ENCODE peak calls at places on chromosomes 6 and 20, in seven cellular contexts. One of them, this sample, is unnamed.

GRCh38 chr6:14664112-14664592 is 546.6 kb downstream of the CD83 start:
- DNase-seq in astrocyte: no peak
- DNase-seq in body of pancreas: no peak
- DNase-seq in PC-9: no peak
- DNase-seq in AG09309: no peak
- DNase-seq in HepG2: no peak
- DNase-seq in dorsolateral prefrontal cortex: no peak
- DNase-seq in this sample: no peak

GRCh38 chr20:33917813-33918525 is 75.7 kb upstream of the RALY start:
- DNase-seq in astrocyte: no peak
- DNase-seq in body of pancreas: no peak
- DNase-seq in PC-9: no peak
- DNase-seq in AG09309: no peak
- DNase-seq in HepG2: no peak
- DNase-seq in dorsolateral prefrontal cortex: no peak
- DNase-seq in this sample: no peak

GRCh38 chr20:32894711-32895355 is 36.1 kb downstream of the EFCAB8 start:
- DNase-seq in astrocyte: no peak
- DNase-seq in body of pancreas: no peak
- DNase-seq in PC-9: no peak
- DNase-seq in AG09309: no peak
- DNase-seq in HepG2: no peak
- DNase-seq in dorsolateral prefrontal cortex: no peak
- DNase-seq in this sample: no peak

GRCh38 chr6:10363911-10364310 is 51.0 kb downstream of the TFAP2A start:
- DNase-seq in astrocyte: no peak
- DNase-seq in body of pancreas: no peak
- DNase-seq in PC-9: no peak
- DNase-seq in AG09309: no peak
- DNase-seq in HepG2: no peak
- DNase-seq in dorsolateral prefrontal cortex: no peak
- DNase-seq in this sample: no peak

GRCh38 chr20:36235892-36236785 is at the start of gene AAR2:
- DNase-seq in astrocyte: peak
- DNase-seq in body of pancreas: peak
- DNase-seq in PC-9: peak
- DNase-seq in AG09309: no peak
- DNase-seq in HepG2: peak
- DNase-seq in dorsolateral prefrontal cortex: peak
- DNase-seq in this sample: peak

GRCh38 chr20:46558511-46558959 is 8.1 kb upstream of the OCSTAMP start:
- DNase-seq in astrocyte: peak
- DNase-seq in body of pancreas: no peak
- DNase-seq in PC-9: peak
- DNase-seq in AG09309: peak
- DNase-seq in HepG2: peak
- DNase-seq in dorsolateral prefrontal cortex: no peak
- DNase-seq in this sample: no peak

GRCh38 chr20:8094415-8094818 is 37.6 kb upstream of the PLCB1 start:
- DNase-seq in astrocyte: no peak
- DNase-seq in body of pancreas: peak
- DNase-seq in PC-9: no peak
- DNase-seq in AG09309: no peak
- DNase-seq in HepG2: no peak
- DNase-seq in dorsolateral prefrontal cortex: peak
- DNase-seq in this sample: peak

GRCh38 chr6:31529329-31530150 is 778 bp downstream of the MCCD1 start:
- DNase-seq in astrocyte: no peak
- DNase-seq in body of pancreas: no peak
- DNase-seq in PC-9: no peak
- DNase-seq in AG09309: no peak
- DNase-seq in HepG2: peak
- DNase-seq in dorsolateral prefrontal cortex: no peak
- DNase-seq in this sample: no peak

GRCh38 chr6:89368107-89368506 is 15.6 kb upstream of the UBE2J1 start:
- DNase-seq in astrocyte: no peak
- DNase-seq in body of pancreas: peak
- DNase-seq in PC-9: no peak
- DNase-seq in AG09309: no peak
- DNase-seq in HepG2: peak
- DNase-seq in dorsolateral prefrontal cortex: peak
- DNase-seq in this sample: no peak

GRCh38 chr6:97215157-97215769 is 67.8 kb downstream of the MMS22L start:
- DNase-seq in astrocyte: peak
- DNase-seq in body of pancreas: peak
- DNase-seq in PC-9: no peak
- DNase-seq in AG09309: peak
- DNase-seq in HepG2: peak
- DNase-seq in dorsolateral prefrontal cortex: peak
- DNase-seq in this sample: peak

GRCh38 chr6:106976270-106976669 is 1.7 kb upstream of the CD24 start:
- DNase-seq in astrocyte: no peak
- DNase-seq in body of pancreas: peak
- DNase-seq in PC-9: peak
- DNase-seq in AG09309: no peak
- DNase-seq in HepG2: no peak
- DNase-seq in dorsolateral prefrontal cortex: no peak
- DNase-seq in this sample: no peak

GRCh38 chr20:37543828-37544227 is 16.2 kb upstream of the BLCAP start:
- DNase-seq in astrocyte: no peak
- DNase-seq in body of pancreas: no peak
- DNase-seq in PC-9: peak
- DNase-seq in AG09309: no peak
- DNase-seq in HepG2: peak
- DNase-seq in dorsolateral prefrontal cortex: no peak
- DNase-seq in this sample: no peak

GRCh38 chr6:125363360-125364121 is 61.8 kb upstream of the HDDC2 start:
- DNase-seq in astrocyte: peak
- DNase-seq in body of pancreas: peak
- DNase-seq in PC-9: peak
- DNase-seq in AG09309: no peak
- DNase-seq in HepG2: peak
- DNase-seq in dorsolateral prefrontal cortex: no peak
- DNase-seq in this sample: no peak

GRCh38 chr6:169008641-169009040 is 245.0 kb downstream of the THBS2 start:
- DNase-seq in astrocyte: no peak
- DNase-seq in body of pancreas: no peak
- DNase-seq in PC-9: no peak
- DNase-seq in AG09309: no peak
- DNase-seq in HepG2: no peak
- DNase-seq in dorsolateral prefrontal cortex: no peak
- DNase-seq in this sample: no peak

GRCh38 chr6:11288065-11288464 is 55.6 kb upstream of the NEDD9 start:
- DNase-seq in astrocyte: no peak
- DNase-seq in body of pancreas: peak
- DNase-seq in PC-9: no peak
- DNase-seq in AG09309: no peak
- DNase-seq in HepG2: no peak
- DNase-seq in dorsolateral prefrontal cortex: no peak
- DNase-seq in this sample: peak

GRCh38 chr20:37439223-37439933 is 81.7 kb upstream of the NNAT start:
- DNase-seq in astrocyte: no peak
- DNase-seq in body of pancreas: no peak
- DNase-seq in PC-9: no peak
- DNase-seq in AG09309: no peak
- DNase-seq in HepG2: no peak
- DNase-seq in dorsolateral prefrontal cortex: no peak
- DNase-seq in this sample: no peak

GRCh38 chr20:3900187-3900604 is 11.0 kb downstream of the PANK2 start:
- DNase-seq in astrocyte: peak
- DNase-seq in body of pancreas: no peak
- DNase-seq in PC-9: no peak
- DNase-seq in AG09309: no peak
- DNase-seq in HepG2: no peak
- DNase-seq in dorsolateral prefrontal cortex: no peak
- DNase-seq in this sample: no peak

GRCh38 chr20:3896302-3896701 is 7.1 kb downstream of the PANK2 start:
- DNase-seq in astrocyte: no peak
- DNase-seq in body of pancreas: no peak
- DNase-seq in PC-9: no peak
- DNase-seq in AG09309: no peak
- DNase-seq in HepG2: no peak
- DNase-seq in dorsolateral prefrontal cortex: no peak
- DNase-seq in this sample: no peak

GRCh38 chr20:3894796-3895195 is 5.6 kb downstream of the PANK2 start:
- DNase-seq in astrocyte: no peak
- DNase-seq in body of pancreas: no peak
- DNase-seq in PC-9: no peak
- DNase-seq in AG09309: no peak
- DNase-seq in HepG2: no peak
- DNase-seq in dorsolateral prefrontal cortex: no peak
- DNase-seq in this sample: no peak

GRCh38 chr20:3898639-3899038 is 9.5 kb downstream of the PANK2 start:
- DNase-seq in astrocyte: no peak
- DNase-seq in body of pancreas: no peak
- DNase-seq in PC-9: no peak
- DNase-seq in AG09309: no peak
- DNase-seq in HepG2: no peak
- DNase-seq in dorsolateral prefrontal cortex: no peak
- DNase-seq in this sample: peak

DNA sequence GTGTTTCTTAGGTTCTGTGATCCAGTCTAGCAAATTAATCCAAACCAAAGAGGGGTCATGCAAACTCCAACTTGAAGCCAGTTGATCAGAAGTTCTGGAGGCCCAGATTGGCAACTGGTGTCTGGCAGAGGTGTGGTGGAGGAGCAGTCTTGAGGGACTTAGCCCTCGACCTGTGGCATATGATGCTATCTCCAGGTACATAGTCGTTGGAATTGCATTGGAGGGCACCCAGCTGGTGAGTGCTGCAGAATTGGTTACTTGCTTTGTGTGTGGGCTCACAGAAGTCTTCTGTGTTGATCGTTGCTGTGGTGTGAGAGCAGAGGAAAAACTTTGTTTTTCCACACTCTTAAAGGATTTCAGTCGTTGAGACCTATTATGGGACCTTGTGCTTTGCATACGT is 7.7 kb downstream of the PANK2 start:
- DNase-seq in astrocyte: no peak
- DNase-seq in body of pancreas: no peak
- DNase-seq in PC-9: no peak
- DNase-seq in AG09309: no peak
- DNase-seq in HepG2: no peak
- DNase-seq in dorsolateral prefrontal cortex: no peak
- DNase-seq in this sample: no peak
- H3K4me3 ChIP-seq in astrocyte: no peak
- H3K4me3 ChIP-seq in body of pancreas: no peak
- H3K4me3 ChIP-seq in PC-9: no peak
- H3K4me3 ChIP-seq in AG09309: no peak
- H3K4me3 ChIP-seq in HepG2: no peak
- H3K4me3 ChIP-seq in dorsolateral prefrontal cortex: no peak
- H3K4me3 ChIP-seq in this sample: no peak

DNA sequence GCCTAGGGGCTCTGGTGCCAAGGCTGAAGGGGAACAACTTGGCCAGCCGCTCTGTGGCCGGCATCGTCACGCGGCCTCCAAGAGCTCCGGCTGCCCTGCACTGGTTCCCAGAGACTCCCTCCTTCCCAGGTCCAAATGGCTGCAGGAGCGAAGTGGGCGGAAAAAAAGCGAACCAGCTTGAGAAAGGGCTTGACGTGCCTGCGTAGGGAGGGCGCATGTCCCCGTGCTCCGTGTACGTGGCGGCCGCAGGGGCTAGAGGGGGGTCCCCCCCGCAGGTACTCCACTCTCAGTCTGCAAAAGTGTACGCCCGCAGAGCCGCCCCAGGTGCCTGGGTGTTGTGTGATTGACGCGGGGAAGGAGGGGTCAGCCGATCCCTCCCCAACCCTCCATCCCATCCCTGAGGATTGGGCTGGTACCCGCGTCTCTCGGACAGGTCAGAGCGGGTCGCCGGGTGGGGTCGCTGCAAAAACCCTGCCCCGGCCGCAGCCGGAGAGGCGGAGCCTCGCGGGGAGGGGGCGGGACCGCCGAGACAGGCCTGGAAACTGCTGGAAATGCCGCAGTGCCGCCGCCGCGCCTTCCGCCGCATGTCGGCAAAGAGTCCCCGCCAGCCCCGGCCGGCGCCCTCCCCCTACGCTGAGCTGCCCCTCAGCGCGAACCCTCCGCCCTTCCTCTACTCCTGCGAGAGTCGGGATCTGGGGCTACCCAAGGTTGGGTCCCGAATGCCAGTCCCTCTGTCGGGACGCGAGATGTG is 814 bp upstream of the HSP90AB1 start:
- DNase-seq in astrocyte: peak
- DNase-seq in body of pancreas: peak
- DNase-seq in PC-9: peak
- DNase-seq in AG09309: no peak
- DNase-seq in HepG2: peak
- DNase-seq in dorsolateral prefrontal cortex: peak
- DNase-seq in this sample: peak
- TF ChIP-seq CTCF in astrocyte: peak
- TF ChIP-seq CTCF in body of pancreas: no peak
- TF ChIP-seq CTCF in PC-9: peak
- TF ChIP-seq CTCF in AG09309: peak
- TF ChIP-seq CTCF in HepG2: peak
- TF ChIP-seq CTCF in dorsolateral prefrontal cortex: peak
- TF ChIP-seq CTCF in this sample: peak

GRCh38 chr6:79869600-79870084 is 77.7 kb downstream of the ELOVL4 start:
- DNase-seq in astrocyte: peak
- DNase-seq in body of pancreas: peak
- DNase-seq in PC-9: peak
- DNase-seq in AG09309: peak
- DNase-seq in HepG2: peak
- DNase-seq in dorsolateral prefrontal cortex: peak
- DNase-seq in this sample: peak
- H3K4me3 ChIP-seq in astrocyte: peak
- H3K4me3 ChIP-seq in body of pancreas: no peak
- H3K4me3 ChIP-seq in PC-9: peak
- H3K4me3 ChIP-seq in AG09309: no peak
- H3K4me3 ChIP-seq in HepG2: peak
- H3K4me3 ChIP-seq in dorsolateral prefrontal cortex: peak
- H3K4me3 ChIP-seq in this sample: no peak

GRCh38 chr6:52104979-52105378 is 17.6 kb upstream of the PKHD1 start:
- DNase-seq in astrocyte: no peak
- DNase-seq in body of pancreas: no peak
- DNase-seq in PC-9: no peak
- DNase-seq in AG09309: no peak
- DNase-seq in HepG2: no peak
- DNase-seq in dorsolateral prefrontal cortex: no peak
- DNase-seq in this sample: no peak
- TF ChIP-seq CTCF in astrocyte: no peak
- TF ChIP-seq CTCF in body of pancreas: no peak
- TF ChIP-seq CTCF in PC-9: no peak
- TF ChIP-seq CTCF in AG09309: no peak
- TF ChIP-seq CTCF in HepG2: no peak
- TF ChIP-seq CTCF in dorsolateral prefrontal cortex: no peak
- TF ChIP-seq CTCF in this sample: peak

This sample was measured in LNCaP clone FGC.